ENCODE peak calls at places on chromosome 19, in ten cellular contexts. One of them, this sample, is unnamed.

GRCh38 chr19:47445937-47446402 is 25.7 kb downstream of the SLC8A2 start:
- DNase-seq in T-cell: peak
- DNase-seq in WTC11: peak
- DNase-seq in NCI-H2107: peak
- DNase-seq in brain microvascular endothelial cell: no peak
- DNase-seq in effector memory CD8-positive, alpha-beta T cell: peak
- DNase-seq in astrocyte of the spinal cord: no peak
- DNase-seq in stimulated activated CD4-positive, alpha-beta T cell treated with anti-CD3 and anti-CD28 coated beads, Interleukin-1b, Interleukin-23, amount 100 ng/mL, for 24 hours: no peak
- DNase-seq in body of pancreas: peak
- DNase-seq in amniotic stem cell: no peak
- DNase-seq in this sample: peak

GRCh38 chr19:15701757-15702589 is 25.9 kb upstream of the OR10H2 start:
- DNase-seq in T-cell: no peak
- DNase-seq in WTC11: no peak
- DNase-seq in NCI-H2107: peak
- DNase-seq in brain microvascular endothelial cell: no peak
- DNase-seq in effector memory CD8-positive, alpha-beta T cell: no peak
- DNase-seq in astrocyte of the spinal cord: no peak
- DNase-seq in stimulated activated CD4-positive, alpha-beta T cell treated with anti-CD3 and anti-CD28 coated beads, Interleukin-1b, Interleukin-23, amount 100 ng/mL, for 24 hours: no peak
- DNase-seq in body of pancreas: no peak
- DNase-seq in amniotic stem cell: no peak
- DNase-seq in this sample: no peak

GRCh38 chr19:1132625-1133383 is 29.0 kb downstream of the GPX4 start:
- DNase-seq in T-cell: no peak
- DNase-seq in WTC11: no peak
- DNase-seq in NCI-H2107: no peak
- DNase-seq in brain microvascular endothelial cell: no peak
- DNase-seq in effector memory CD8-positive, alpha-beta T cell: peak
- DNase-seq in astrocyte of the spinal cord: no peak
- DNase-seq in stimulated activated CD4-positive, alpha-beta T cell treated with anti-CD3 and anti-CD28 coated beads, Interleukin-1b, Interleukin-23, amount 100 ng/mL, for 24 hours: no peak
- DNase-seq in body of pancreas: no peak
- DNase-seq in amniotic stem cell: no peak
- DNase-seq in this sample: peak

GRCh38 chr19:3798137-3798536 is 12.0 kb upstream of the MATK start:
- DNase-seq in T-cell: peak
- DNase-seq in WTC11: no peak
- DNase-seq in NCI-H2107: no peak
- DNase-seq in brain microvascular endothelial cell: no peak
- DNase-seq in effector memory CD8-positive, alpha-beta T cell: peak
- DNase-seq in astrocyte of the spinal cord: no peak
- DNase-seq in stimulated activated CD4-positive, alpha-beta T cell treated with anti-CD3 and anti-CD28 coated beads, Interleukin-1b, Interleukin-23, amount 100 ng/mL, for 24 hours: no peak
- DNase-seq in body of pancreas: no peak
- DNase-seq in amniotic stem cell: no peak
- DNase-seq in this sample: no peak

GRCh38 chr19:23436318-23436717 is 41.0 kb upstream of the ZNF91 start:
- DNase-seq in T-cell: no peak
- DNase-seq in WTC11: peak
- DNase-seq in NCI-H2107: no peak
- DNase-seq in brain microvascular endothelial cell: no peak
- DNase-seq in effector memory CD8-positive, alpha-beta T cell: no peak
- DNase-seq in astrocyte of the spinal cord: no peak
- DNase-seq in stimulated activated CD4-positive, alpha-beta T cell treated with anti-CD3 and anti-CD28 coated beads, Interleukin-1b, Interleukin-23, amount 100 ng/mL, for 24 hours: no peak
- DNase-seq in body of pancreas: no peak
- DNase-seq in amniotic stem cell: no peak
- DNase-seq in this sample: no peak

GRCh38 chr19:39677931-39678889 is 22.5 kb downstream of the LGALS16 start:
- DNase-seq in T-cell: no peak
- DNase-seq in WTC11: no peak
- DNase-seq in NCI-H2107: no peak
- DNase-seq in brain microvascular endothelial cell: no peak
- DNase-seq in effector memory CD8-positive, alpha-beta T cell: no peak
- DNase-seq in astrocyte of the spinal cord: no peak
- DNase-seq in stimulated activated CD4-positive, alpha-beta T cell treated with anti-CD3 and anti-CD28 coated beads, Interleukin-1b, Interleukin-23, amount 100 ng/mL, for 24 hours: no peak
- DNase-seq in body of pancreas: peak
- DNase-seq in amniotic stem cell: no peak
- DNase-seq in this sample: no peak

GRCh38 chr19:48683349-48683748 is 10.5 kb upstream of the NTN5 start:
- DNase-seq in T-cell: no peak
- DNase-seq in WTC11: no peak
- DNase-seq in NCI-H2107: no peak
- DNase-seq in brain microvascular endothelial cell: peak
- DNase-seq in effector memory CD8-positive, alpha-beta T cell: no peak
- DNase-seq in astrocyte of the spinal cord: peak
- DNase-seq in stimulated activated CD4-positive, alpha-beta T cell treated with anti-CD3 and anti-CD28 coated beads, Interleukin-1b, Interleukin-23, amount 100 ng/mL, for 24 hours: peak
- DNase-seq in body of pancreas: no peak
- DNase-seq in amniotic stem cell: no peak
- DNase-seq in this sample: no peak

GRCh38 chr19:4371898-4372629 is 28.3 kb downstream of the SH3GL1 start:
- DNase-seq in T-cell: no peak
- DNase-seq in WTC11: no peak
- DNase-seq in NCI-H2107: no peak
- DNase-seq in brain microvascular endothelial cell: no peak
- DNase-seq in effector memory CD8-positive, alpha-beta T cell: no peak
- DNase-seq in astrocyte of the spinal cord: no peak
- DNase-seq in stimulated activated CD4-positive, alpha-beta T cell treated with anti-CD3 and anti-CD28 coated beads, Interleukin-1b, Interleukin-23, amount 100 ng/mL, for 24 hours: no peak
- DNase-seq in body of pancreas: no peak
- DNase-seq in amniotic stem cell: no peak
- DNase-seq in this sample: no peak

GRCh38 chr19:50975766-50976165 is 6.4 kb upstream of the KLK6 start:
- DNase-seq in T-cell: no peak
- DNase-seq in WTC11: peak
- DNase-seq in NCI-H2107: no peak
- DNase-seq in brain microvascular endothelial cell: no peak
- DNase-seq in effector memory CD8-positive, alpha-beta T cell: no peak
- DNase-seq in astrocyte of the spinal cord: no peak
- DNase-seq in stimulated activated CD4-positive, alpha-beta T cell treated with anti-CD3 and anti-CD28 coated beads, Interleukin-1b, Interleukin-23, amount 100 ng/mL, for 24 hours: no peak
- DNase-seq in body of pancreas: no peak
- DNase-seq in amniotic stem cell: no peak
- DNase-seq in this sample: no peak

GRCh38 chr19:55986487-55986886 is at the start of gene NLRP5:
- DNase-seq in T-cell: no peak
- DNase-seq in WTC11: no peak
- DNase-seq in NCI-H2107: no peak
- DNase-seq in brain microvascular endothelial cell: no peak
- DNase-seq in effector memory CD8-positive, alpha-beta T cell: no peak
- DNase-seq in astrocyte of the spinal cord: no peak
- DNase-seq in stimulated activated CD4-positive, alpha-beta T cell treated with anti-CD3 and anti-CD28 coated beads, Interleukin-1b, Interleukin-23, amount 100 ng/mL, for 24 hours: no peak
- DNase-seq in body of pancreas: peak
- DNase-seq in amniotic stem cell: no peak
- DNase-seq in this sample: no peak

GRCh38 chr19:45819769-45820168 is 4.7 kb upstream of the RSPH6A start:
- DNase-seq in T-cell: no peak
- DNase-seq in WTC11: no peak
- DNase-seq in NCI-H2107: no peak
- DNase-seq in brain microvascular endothelial cell: no peak
- DNase-seq in effector memory CD8-positive, alpha-beta T cell: no peak
- DNase-seq in astrocyte of the spinal cord: no peak
- DNase-seq in stimulated activated CD4-positive, alpha-beta T cell treated with anti-CD3 and anti-CD28 coated beads, Interleukin-1b, Interleukin-23, amount 100 ng/mL, for 24 hours: no peak
- DNase-seq in body of pancreas: no peak
- DNase-seq in amniotic stem cell: no peak
- DNase-seq in this sample: no peak

GRCh38 chr19:18495204-18495911 is 26.5 kb downstream of the ELL start:
- DNase-seq in T-cell: no peak
- DNase-seq in WTC11: no peak
- DNase-seq in NCI-H2107: no peak
- DNase-seq in brain microvascular endothelial cell: no peak
- DNase-seq in effector memory CD8-positive, alpha-beta T cell: no peak
- DNase-seq in astrocyte of the spinal cord: no peak
- DNase-seq in stimulated activated CD4-positive, alpha-beta T cell treated with anti-CD3 and anti-CD28 coated beads, Interleukin-1b, Interleukin-23, amount 100 ng/mL, for 24 hours: no peak
- DNase-seq in body of pancreas: no peak
- DNase-seq in amniotic stem cell: no peak
- DNase-seq in this sample: no peak

GRCh38 chr19:51735759-51736449 is 12.1 kb upstream of the HAS1 start:
- DNase-seq in T-cell: no peak
- DNase-seq in WTC11: no peak
- DNase-seq in NCI-H2107: no peak
- DNase-seq in brain microvascular endothelial cell: peak
- DNase-seq in effector memory CD8-positive, alpha-beta T cell: no peak
- DNase-seq in astrocyte of the spinal cord: peak
- DNase-seq in stimulated activated CD4-positive, alpha-beta T cell treated with anti-CD3 and anti-CD28 coated beads, Interleukin-1b, Interleukin-23, amount 100 ng/mL, for 24 hours: no peak
- DNase-seq in body of pancreas: peak
- DNase-seq in amniotic stem cell: no peak
- DNase-seq in this sample: no peak

GRCh38 chr19:50663280-50663790 is 14.1 kb downstream of the C19orf81 start:
- DNase-seq in T-cell: no peak
- DNase-seq in WTC11: no peak
- DNase-seq in NCI-H2107: no peak
- DNase-seq in brain microvascular endothelial cell: no peak
- DNase-seq in effector memory CD8-positive, alpha-beta T cell: no peak
- DNase-seq in astrocyte of the spinal cord: no peak
- DNase-seq in stimulated activated CD4-positive, alpha-beta T cell treated with anti-CD3 and anti-CD28 coated beads, Interleukin-1b, Interleukin-23, amount 100 ng/mL, for 24 hours: no peak
- DNase-seq in body of pancreas: no peak
- DNase-seq in amniotic stem cell: no peak
- DNase-seq in this sample: no peak

GRCh38 chr19:3397266-3398022 is 31.1 kb downstream of the NFIC start:
- DNase-seq in T-cell: no peak
- DNase-seq in WTC11: peak
- DNase-seq in NCI-H2107: no peak
- DNase-seq in brain microvascular endothelial cell: no peak
- DNase-seq in effector memory CD8-positive, alpha-beta T cell: no peak
- DNase-seq in astrocyte of the spinal cord: peak
- DNase-seq in stimulated activated CD4-positive, alpha-beta T cell treated with anti-CD3 and anti-CD28 coated beads, Interleukin-1b, Interleukin-23, amount 100 ng/mL, for 24 hours: no peak
- DNase-seq in body of pancreas: peak
- DNase-seq in amniotic stem cell: no peak
- DNase-seq in this sample: no peak

GRCh38 chr19:14425696-14426138 is 6.6 kb upstream of the DDX39A start:
- DNase-seq in T-cell: no peak
- DNase-seq in WTC11: no peak
- DNase-seq in NCI-H2107: no peak
- DNase-seq in brain microvascular endothelial cell: peak
- DNase-seq in effector memory CD8-positive, alpha-beta T cell: no peak
- DNase-seq in astrocyte of the spinal cord: peak
- DNase-seq in stimulated activated CD4-positive, alpha-beta T cell treated with anti-CD3 and anti-CD28 coated beads, Interleukin-1b, Interleukin-23, amount 100 ng/mL, for 24 hours: no peak
- DNase-seq in body of pancreas: no peak
- DNase-seq in amniotic stem cell: no peak
- DNase-seq in this sample: no peak

GRCh38 chr19:57570707-57571106 is 8.0 kb downstream of the ZNF416 start:
- DNase-seq in T-cell: no peak
- DNase-seq in WTC11: no peak
- DNase-seq in NCI-H2107: no peak
- DNase-seq in brain microvascular endothelial cell: no peak
- DNase-seq in effector memory CD8-positive, alpha-beta T cell: no peak
- DNase-seq in astrocyte of the spinal cord: no peak
- DNase-seq in stimulated activated CD4-positive, alpha-beta T cell treated with anti-CD3 and anti-CD28 coated beads, Interleukin-1b, Interleukin-23, amount 100 ng/mL, for 24 hours: no peak
- DNase-seq in body of pancreas: no peak
- DNase-seq in amniotic stem cell: no peak
- DNase-seq in this sample: no peak

GRCh38 chr19:57776764-57777296 is 7.4 kb downstream of the ZNF586 start:
- DNase-seq in T-cell: no peak
- DNase-seq in WTC11: no peak
- DNase-seq in NCI-H2107: no peak
- DNase-seq in brain microvascular endothelial cell: no peak
- DNase-seq in effector memory CD8-positive, alpha-beta T cell: no peak
- DNase-seq in astrocyte of the spinal cord: no peak
- DNase-seq in stimulated activated CD4-positive, alpha-beta T cell treated with anti-CD3 and anti-CD28 coated beads, Interleukin-1b, Interleukin-23, amount 100 ng/mL, for 24 hours: no peak
- DNase-seq in body of pancreas: no peak
- DNase-seq in amniotic stem cell: no peak
- DNase-seq in this sample: no peak